ENCODE peak calls at places on chromosomes 2 and 18, in nine cellular contexts. C is A549, M is sciatic nerve, P is HEK293T, Z is ureter, S is H1, F is IMR-90, X is GM03348, O is dorsolateral prefrontal cortex. K is an unnamed sample.

GRCh38 chr18:43932140-43932539 is 654.9 kb upstream of the SYT4 start:
- DNase-seq in C (no peak), M (no peak), P (no peak), Z (no peak), S (no peak), F (peak; percentile 13), X (no peak), O (no peak), K (no peak)

GRCh38 chr2:5696741-5697521 is 4.7 kb downstream of the SOX11 start:
- DNase-seq in C (no peak), M (no peak), P (no peak), Z (no peak), S (no peak), F (peak; percentile 53), X (peak; percentile 11), O (peak; percentile 55), K (no peak)

GRCh38 chr18:57959278-57959677 is 84.7 kb upstream of the NEDD4L start:
- DNase-seq in C (peak; percentile 67), M (no peak), P (peak; percentile 44), Z (no peak), S (no peak), F (peak; percentile 62), X (peak; percentile 56), O (no peak), K (peak; percentile 31)

GRCh38 chr18:11955299-11956029 is 25.8 kb upstream of the IMPA2 start:
- DNase-seq in C (no peak), M (peak; percentile 74), P (no peak), Z (no peak), S (no peak), F (peak; percentile 87), X (peak; percentile 62), O (peak; percentile 52), K (no peak)

GRCh38 chr2:173271825-173272224 is 82.8 kb upstream of the CDCA7 start:
- DNase-seq in C (no peak), M (no peak), P (no peak), Z (no peak), S (no peak), F (no peak), X (no peak), O (no peak), K (no peak)

GRCh38 chr2:161412346-161412745 is 3.8 kb upstream of the TBR1 start:
- DNase-seq in C (no peak), M (no peak), P (no peak), Z (no peak), S (no peak), F (peak; percentile 52), X (no peak), O (no peak), K (no peak)

GRCh38 chr2:216371756-216372702 is at the start of gene MARCHF4:
- DNase-seq in C (peak; percentile 48), M (peak; percentile 86), P (peak; percentile 78), Z (peak; percentile 76), S (peak; percentile 34), F (peak; percentile 90), X (peak; percentile 93), O (peak; percentile 81), K (peak; percentile 81)

GRCh38 chr2:27085670-27086089 is 892 bp upstream of the KHK start:
- DNase-seq in C (peak; percentile 87), M (peak; percentile 88), P (peak; percentile 35), Z (peak; percentile 82), S (no peak), F (peak; percentile 45), X (peak; percentile 76), O (peak; percentile 82), K (peak; percentile 67)

GRCh38 chr2:230922951-230923717 is 1.9 kb downstream of the GPR55 start:
- DNase-seq in C (no peak), M (peak; percentile 22), P (no peak), Z (no peak), S (no peak), F (no peak), X (no peak), O (peak; percentile 27), K (no peak)

K was measured in BE2C.